ENCODE peak calls at places on chromosomes 3 and 15, in seven cellular contexts. L is astrocyte, H is Peyer's patch, X is cardiac muscle cell, I is NT2/D1, Z is adrenal gland, J is fibroblast of lung. G is an unnamed sample. For H3K4me1, the result is how much of the 10 kb centered on the place peaks cover.

GRCh38 chr3:168877899-168878298 is 782.2 kb upstream of the GOLIM4 start:
- DNase-seq in L (no peak), H (no peak), X (no peak), I (no peak), Z (no peak), J (no peak), G (no peak)

GRCh38 chr15:53216036-53216435 is 425.9 kb upstream of the ONECUT1 start:
- DNase-seq in L (no peak), H (no peak), X (no peak), I (no peak), Z (no peak), J (no peak), G (no peak)

GRCh38 chr3:99921377-99921695 is 103.7 kb downstream of the CMSS1 start:
- DNase-seq in L (no peak), H (no peak), X (no peak), I (no peak), Z (no peak), J (no peak), G (no peak)

GRCh38 chr15:91318976-91319714 is 219.1 kb downstream of the SV2B start:
- DNase-seq in L (no peak), H (no peak), X (no peak), I (no peak), Z (peak), J (no peak), G (no peak)

GRCh38 chr3:119774419-119774818 is 7.5 kb upstream of the NR1I2 start:
- DNase-seq in L (no peak), H (no peak), X (no peak), I (no peak), Z (no peak), J (no peak), G (no peak)

GRCh38 chr15:36914466-36914865 is 185.9 kb downstream of the MEIS2 start:
- DNase-seq in L (no peak), H (no peak), X (peak), I (no peak), Z (no peak), J (no peak), G (no peak)

GRCh38 chr3:97409612-97410011 is 354.9 kb upstream of the ARL6 start:
- DNase-seq in L (no peak), H (no peak), X (no peak), I (no peak), Z (no peak), J (no peak), G (no peak)

GRCh38 chr3:156478931-156479330 is 76.0 kb downstream of the SSR3 start:
- DNase-seq in L (no peak), H (no peak), X (no peak), I (no peak), Z (no peak), J (no peak), G (no peak)

GRCh38 chr3:108223928-108224327 is 1.7 kb upstream of the IFT57 start:
- DNase-seq in L (no peak), H (no peak), X (peak), I (no peak), Z (peak), J (peak), G (no peak)

GRCh38 chr3:127217594-127218456 is 24.9 kb downstream of the PRR23E start:
- DNase-seq in L (no peak), H (no peak), X (peak), I (no peak), Z (no peak), J (no peak), G (no peak)

GRCh38 chr15:39598958-39599845 is 18.3 kb downstream of the THBS1 start:
- DNase-seq in L (no peak), H (no peak), X (peak), I (no peak), Z (no peak), J (peak), G (no peak)

GRCh38 chr3:171833775-171834460 is 9.2 kb upstream of the TMEM212 start:
- DNase-seq in L (peak), H (no peak), X (peak), I (no peak), Z (peak), J (peak), G (no peak)

GRCh38 chr15:71679223-71680078 is 130.9 kb upstream of the NR2E3 start:
- DNase-seq in L (peak), H (no peak), X (peak), I (no peak), Z (no peak), J (no peak), G (no peak)

GRCh38 chr3:43169987-43170386 is 64.1 kb upstream of the POMGNT2 start:
- DNase-seq in L (no peak), H (no peak), X (no peak), I (no peak), Z (no peak), J (no peak), G (no peak)

GRCh38 chr15:23447107-23447500 is at the start of gene GOLGA6L2:
- DNase-seq in L (no peak), H (no peak), X (no peak), I (no peak), Z (peak), J (no peak), G (no peak)

GRCh38 chr15:61518191-61518950 is 289.3 kb upstream of the RORA start:
- DNase-seq in L (no peak), H (no peak), X (no peak), I (no peak), Z (no peak), J (no peak), G (no peak)

GRCh38 chr3:37179144-37179967 is 5.0 kb upstream of the LRRFIP2 start:
- DNase-seq in L (no peak), H (no peak), X (no peak), I (no peak), Z (no peak), J (no peak), G (no peak)

GRCh38 chr15:65595960-65596359 is 15.0 kb downstream of the INTS14 start:
- DNase-seq in L (no peak), H (no peak), X (peak), I (no peak), Z (no peak), J (no peak), G (no peak)

GRCh38 chr3:119443179-119443578 is 20.2 kb downstream of the TMEM39A start:
- DNase-seq in L (no peak), H (no peak), X (no peak), I (no peak), Z (no peak), J (no peak), G (no peak)

GRCh38 chr3:52805270-52806039 is 10.9 kb downstream of the ITIH3 start:
- DNase-seq in L (no peak), H (no peak), X (no peak), I (no peak), Z (no peak), J (no peak), G (no peak)

GRCh38 chr15:57251941-57252340 is 124.4 kb upstream of the CGNL1 start:
- DNase-seq in L (peak), H (no peak), X (peak), I (no peak), Z (no peak), J (peak), G (no peak)

GRCh38 chr15:101159096-101159935 is 92.5 kb downstream of the CHSY1 start:
- DNase-seq in L (no peak), H (no peak), X (peak), I (no peak), Z (no peak), J (no peak), G (peak)

GRCh38 chr15:50066202-50066601 is 52.8 kb downstream of the ATP8B4 start:
- DNase-seq in L (peak), H (no peak), X (peak), I (no peak), Z (no peak), J (no peak), G (no peak)

GRCh38 chr3:103965764-103966163 is 1400.9 kb upstream of the ALCAM start:
- DNase-seq in L (no peak), H (no peak), X (no peak), I (no peak), Z (no peak), J (no peak), G (no peak)

GRCh38 chr3:9912294-9912935 is 4.5 kb upstream of the IL17RC start:
- DNase-seq in L (peak), H (no peak), X (peak), I (no peak), Z (peak), J (peak), G (no peak)
- H3K4me1 ChIP-seq in L (under half), H (half or more), X (under half), I (under half), Z (under half), J (under half), G (under half)

DNA sequence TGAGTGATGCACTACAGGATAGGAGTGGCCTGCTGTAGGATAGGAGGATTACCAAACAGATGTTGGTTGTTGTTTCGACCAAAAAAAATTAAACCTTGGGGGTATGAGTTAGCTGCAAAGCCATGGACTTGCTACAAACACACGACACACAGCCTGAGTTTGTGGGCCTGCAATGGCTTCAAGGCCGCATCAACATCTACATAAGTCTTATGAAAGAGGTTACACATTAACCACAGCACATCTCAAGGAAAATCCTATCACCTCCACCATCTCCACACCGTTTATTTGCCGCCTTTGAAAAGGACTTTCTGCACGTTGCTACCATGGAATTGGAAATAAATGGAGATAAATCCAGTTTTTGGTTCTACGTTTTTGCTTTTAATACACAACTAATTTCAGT is 23.0 kb downstream of the LRIG1 start:
- DNase-seq in L (no peak), H (no peak), X (no peak), I (no peak), Z (no peak), J (no peak), G (no peak)
- H3K4me1 ChIP-seq in L (half or more), H (half or more), X (under half), I (under half), Z (under half), J (under half), G (under half)

GRCh38 chr3:73447118-73447517 is 177.6 kb downstream of the PDZRN3 start:
- DNase-seq in L (no peak), H (no peak), X (peak), I (no peak), Z (no peak), J (no peak), G (no peak)

GRCh38 chr3:73448761-73449290 is 175.9 kb downstream of the PDZRN3 start:
- DNase-seq in L (no peak), H (no peak), X (no peak), I (no peak), Z (no peak), J (no peak), G (no peak)

GRCh38 chr3:73451276-73451973 is 173.3 kb downstream of the PDZRN3 start:
- DNase-seq in L (no peak), H (no peak), X (no peak), I (no peak), Z (no peak), J (peak), G (no peak)

GRCh38 chr3:73448041-73448440 is 176.7 kb downstream of the PDZRN3 start:
- DNase-seq in L (peak), H (no peak), X (no peak), I (no peak), Z (no peak), J (no peak), G (no peak)

DNA sequence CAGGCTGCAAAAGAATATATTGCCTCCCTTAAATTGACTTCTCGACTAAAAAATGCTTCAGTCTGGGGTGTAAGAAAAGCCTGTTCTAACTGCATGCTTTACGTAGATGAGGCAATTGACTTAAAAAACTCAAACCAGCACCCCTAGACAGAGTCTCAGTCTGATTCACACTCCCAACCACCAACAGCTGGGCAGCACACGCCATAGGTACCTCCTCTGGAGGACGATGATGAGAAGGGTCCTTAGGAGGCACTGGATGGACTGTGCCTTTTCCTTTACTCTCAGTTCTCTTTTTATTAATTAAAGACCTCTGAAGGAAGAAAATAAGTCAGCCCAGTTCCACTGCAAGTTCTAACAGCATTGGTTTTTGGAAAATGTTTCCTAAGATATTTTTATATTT is 175.0 kb downstream of the PDZRN3 start:
- DNase-seq in L (no peak), H (no peak), X (no peak), I (no peak), Z (no peak), J (no peak), G (no peak)
- H3K4me1 ChIP-seq in L (under half), H (under half), X (under half), I (under half), Z (under half), J (under half), G (under half)

DNA sequence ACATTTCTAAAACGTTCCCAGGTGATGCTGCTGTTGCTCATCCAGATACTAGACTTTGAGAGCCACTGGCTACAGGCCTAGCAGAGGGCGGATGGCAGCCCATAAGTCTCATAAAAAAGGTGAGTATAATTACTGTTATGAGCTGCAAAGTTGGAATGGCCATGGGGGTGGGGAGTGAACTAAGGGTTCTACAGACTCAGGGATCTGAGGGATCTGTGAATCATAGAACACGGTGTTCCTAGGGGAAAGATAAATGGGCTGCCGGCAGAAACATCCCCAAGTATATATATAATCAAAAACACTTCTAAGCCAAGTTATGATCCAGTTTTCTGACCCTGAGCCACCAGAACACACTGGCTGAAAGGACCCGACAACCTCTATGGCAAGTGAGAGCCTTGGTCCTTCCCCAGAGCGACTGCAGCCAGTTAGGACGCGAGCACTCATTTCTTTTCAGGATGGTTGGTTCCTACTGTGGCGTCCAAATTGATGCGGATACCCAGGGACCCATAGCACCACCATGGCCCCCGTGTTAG is 7.9 kb upstream of the SYNM start:
- DNase-seq in L (no peak), H (no peak), X (peak), I (no peak), Z (no peak), J (peak), G (no peak)
- H3K4me1 ChIP-seq in L (under half), H (under half), X (under half), I (under half), Z (under half), J (under half), G (under half)

GRCh38 chr15:88646088-88646405 is 7.2 kb downstream of the ISG20 start:
- DNase-seq in L (no peak), H (no peak), X (no peak), I (no peak), Z (no peak), J (no peak), G (no peak)

GRCh38 chr15:88646951-88647350 is 8.1 kb downstream of the ISG20 start:
- DNase-seq in L (no peak), H (peak), X (no peak), I (no peak), Z (no peak), J (no peak), G (no peak)

GRCh38 chr15:88644741-88645140 is 5.9 kb downstream of the ISG20 start:
- DNase-seq in L (no peak), H (peak), X (no peak), I (no peak), Z (no peak), J (no peak), G (no peak)

GRCh38 chr15:88647362-88648105 is 8.7 kb downstream of the ISG20 start:
- DNase-seq in L (no peak), H (peak), X (no peak), I (no peak), Z (no peak), J (no peak), G (no peak)

GRCh38 chr15:88645171-88646087 is 6.6 kb downstream of the ISG20 start:
- DNase-seq in L (no peak), H (peak), X (no peak), I (no peak), Z (no peak), J (no peak), G (no peak)
- H3K4me1 ChIP-seq in L (under half), H (under half), X (under half), I (under half), Z (under half), J (under half), G (under half)

GRCh38 chr15:69465253-69465652 is 12.6 kb downstream of the RPLP1 start:
- DNase-seq in L (no peak), H (no peak), X (no peak), I (no peak), Z (no peak), J (no peak), G (no peak)
- H3K4me1 ChIP-seq in L (under half), H (under half), X (under half), I (under half), Z (under half), J (under half), G (under half)

G was measured in aorta.